ENCODE peak calls at places on chromosome 1, in five cellular contexts. Q is breast epithelium, B is PC-3, Z is thoracic aorta, K is heart left ventricle. J is an unnamed sample.

GRCh38 chr1:89149229-89149628 is 23.3 kb upstream of the GBP2 start:
- DNase-seq in Q (no peak), B (peak), Z (no peak), K (peak), J (no peak)

GRCh38 chr1:240190881-240191385 is 99.2 kb downstream of the FMN2 start:
- DNase-seq in Q (no peak), B (peak), Z (no peak), K (no peak), J (no peak)

GRCh38 chr1:112544753-112545152 is 36.0 kb downstream of the WNT2B start:
- DNase-seq in Q (no peak), B (peak), Z (no peak), K (no peak), J (no peak)

GRCh38 chr1:55580845-55581332 is 365.7 kb upstream of the USP24 start:
- DNase-seq in Q (no peak), B (peak), Z (no peak), K (no peak), J (no peak)

GRCh38 chr1:1782399-1783221 is 4.3 kb upstream of the NADK start:
- DNase-seq in Q (no peak), B (peak), Z (peak), K (peak), J (peak)

GRCh38 chr1:6503884-6504602 is 12.6 kb upstream of the PLEKHG5 start:
- DNase-seq in Q (no peak), B (no peak), Z (no peak), K (no peak), J (no peak)

GRCh38 chr1:150010388-150011115 is at the start of gene OTUD7B:
- DNase-seq in Q (peak), B (peak), Z (peak), K (peak), J (peak)

GRCh38 chr1:1200876-1201810 is 5.2 kb downstream of the TNFRSF18 start:
- DNase-seq in Q (no peak), B (peak), Z (no peak), K (peak), J (peak)

GRCh38 chr1:119603695-119604094 is 44.4 kb downstream of the ZNF697 start:
- DNase-seq in Q (no peak), B (no peak), Z (no peak), K (no peak), J (no peak)

GRCh38 chr1:239212841-239213240 is 173.5 kb upstream of the CHRM3 start:
- DNase-seq in Q (no peak), B (no peak), Z (no peak), K (no peak), J (no peak)

GRCh38 chr1:196464545-196464944 is 143.7 kb downstream of the KCNT2 start:
- DNase-seq in Q (no peak), B (peak), Z (no peak), K (no peak), J (no peak)

GRCh38 chr1:67589519-67590233 is 95.3 kb upstream of the GADD45A start:
- DNase-seq in Q (no peak), B (no peak), Z (no peak), K (no peak), J (no peak)

GRCh38 chr1:151846062-151846568 is 6.5 kb upstream of the C2CD4D start:
- DNase-seq in Q (no peak), B (peak), Z (no peak), K (no peak), J (no peak)

GRCh38 chr1:91537281-91538069 is 36.8 kb downstream of the CDC7 start:
- DNase-seq in Q (no peak), B (no peak), Z (no peak), K (no peak), J (no peak)

GRCh38 chr1:178057131-178057765 is 36.7 kb upstream of the RASAL2 start:
- DNase-seq in Q (no peak), B (no peak), Z (no peak), K (peak), J (no peak)

GRCh38 chr1:66450043-66450514 is 83.9 kb upstream of the SGIP1 start:
- DNase-seq in Q (no peak), B (no peak), Z (no peak), K (no peak), J (no peak)

GRCh38 chr1:211829343-211830054 is 1.1 kb downstream of the LPGAT1 start:
- DNase-seq in Q (no peak), B (no peak), Z (no peak), K (peak), J (peak)

GRCh38 chr1:224175615-224176014 is 7.4 kb upstream of the DEGS1 start:
- DNase-seq in Q (no peak), B (no peak), Z (no peak), K (peak), J (peak)

GRCh38 chr1:99737016-99737415 is 29.4 kb downstream of the FRRS1 start:
- DNase-seq in Q (no peak), B (peak), Z (no peak), K (no peak), J (no peak)

GRCh38 chr1:46343351-46343695 is 2.7 kb downstream of the NSUN4 start:
- DNase-seq in Q (no peak), B (no peak), Z (no peak), K (no peak), J (no peak)

GRCh38 chr1:36751525-36751924 is 268.8 kb upstream of the CSF3R start:
- DNase-seq in Q (no peak), B (peak), Z (no peak), K (no peak), J (no peak)

GRCh38 chr1:52523376-52523775 is 29.5 kb downstream of the TUT4 start:
- DNase-seq in Q (no peak), B (no peak), Z (no peak), K (no peak), J (no peak)

GRCh38 chr1:6033986-6034749 is 11.5 kb upstream of the KCNAB2 start:
- DNase-seq in Q (no peak), B (peak), Z (no peak), K (peak), J (peak)

GRCh38 chr1:12170263-12170671 is 3.5 kb downstream of the TNFRSF1B start:
- DNase-seq in Q (no peak), B (no peak), Z (no peak), K (peak), J (peak)

GRCh38 chr1:6208723-6209660 is 3.1 kb downstream of the RNF207 start:
- DNase-seq in Q (no peak), B (no peak), Z (no peak), K (peak), J (no peak)

DNA sequence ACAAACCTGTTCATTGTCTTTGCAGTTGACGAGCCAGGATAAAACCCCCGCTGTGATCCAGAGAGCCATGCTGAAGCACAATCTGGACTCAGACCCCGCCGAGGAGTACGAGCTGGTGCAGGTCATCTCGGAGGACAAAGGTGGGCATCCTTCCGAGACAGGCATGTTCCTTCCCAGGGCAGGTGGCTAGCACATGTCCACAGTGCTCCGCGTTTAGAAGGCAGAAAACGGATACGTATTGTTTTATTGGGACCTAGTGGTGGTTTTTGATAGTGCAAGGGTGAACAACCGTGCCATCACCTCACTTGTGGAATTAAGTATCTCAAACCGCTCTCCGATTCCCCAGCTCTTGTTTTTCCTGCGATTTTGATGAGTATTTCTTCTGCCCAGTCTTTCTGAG is 115.3 kb downstream of the COLGALT2 start:
- DNase-seq in Q (no peak), B (no peak), Z (no peak), K (no peak), J (no peak)
- TF ChIP-seq CTCF in Q (no peak), B (peak), Z (no peak), K (no peak), J (no peak)

DNA sequence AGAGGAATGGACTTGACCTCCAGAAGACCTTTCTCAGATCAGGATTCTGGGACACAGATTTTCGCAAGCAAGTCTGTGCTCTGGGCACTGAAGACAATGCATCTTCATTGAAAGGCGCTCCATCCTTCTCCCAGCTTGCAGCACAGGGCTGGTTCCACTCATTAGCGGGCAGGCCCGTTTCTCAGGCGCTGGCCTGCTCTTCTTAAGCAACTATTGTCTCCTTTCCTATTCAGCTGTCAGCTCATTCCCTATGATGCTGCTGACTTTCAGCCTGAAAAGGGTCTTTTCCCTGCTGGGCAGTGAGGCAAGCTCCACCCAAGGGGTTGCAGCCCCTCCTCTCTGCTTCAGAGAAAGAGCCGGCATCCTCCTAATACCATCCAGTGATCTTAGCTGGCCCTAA is 92.0 kb upstream of the PLXNA2 start:
- DNase-seq in Q (no peak), B (no peak), Z (no peak), K (no peak), J (no peak)
- TF ChIP-seq CTCF in Q (no peak), B (no peak), Z (no peak), K (no peak), J (no peak)

GRCh38 chr1:205616563-205617293 is 15.1 kb downstream of the ELK4 start:
- DNase-seq in Q (no peak), B (no peak), Z (no peak), K (no peak), J (no peak)
- TF ChIP-seq CTCF in Q (no peak), B (no peak), Z (no peak), K (no peak), J (no peak)

DNA sequence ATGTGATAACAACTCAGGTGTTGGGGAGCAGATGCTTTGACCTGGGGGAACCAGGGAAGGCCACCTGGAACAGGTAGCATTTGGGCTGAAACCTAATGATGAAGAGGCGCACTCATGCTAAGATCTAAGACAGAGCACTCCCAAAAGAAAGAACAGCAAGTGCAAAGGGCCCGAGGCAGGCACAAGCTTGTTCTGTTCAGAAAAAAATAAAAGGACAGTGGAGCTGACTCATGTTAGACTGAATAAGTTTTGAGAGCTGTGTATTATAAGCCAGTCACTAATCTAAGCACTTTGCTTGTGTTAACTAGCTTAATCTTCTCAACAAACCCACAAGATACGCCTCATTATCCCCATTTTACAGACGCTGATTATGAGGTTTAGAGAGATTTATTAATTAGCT is 90.1 kb downstream of the MATN1 start:
- DNase-seq in Q (no peak), B (no peak), Z (no peak), K (no peak), J (no peak)
- TF ChIP-seq CTCF in Q (no peak), B (no peak), Z (no peak), K (no peak), J (no peak)

GRCh38 chr1:29690156-29690555 is 453.8 kb downstream of the PTPRU start:
- DNase-seq in Q (no peak), B (no peak), Z (no peak), K (no peak), J (no peak)
- TF ChIP-seq CTCF in Q (no peak), B (no peak), Z (no peak), K (no peak), J (no peak)

GRCh38 chr1:214958491-214958890 is 124.0 kb upstream of the KCNK2 start:
- DNase-seq in Q (no peak), B (no peak), Z (no peak), K (no peak), J (no peak)

GRCh38 chr1:214957330-214958137 is 125.0 kb upstream of the KCNK2 start:
- DNase-seq in Q (no peak), B (peak), Z (no peak), K (no peak), J (no peak)

DNA sequence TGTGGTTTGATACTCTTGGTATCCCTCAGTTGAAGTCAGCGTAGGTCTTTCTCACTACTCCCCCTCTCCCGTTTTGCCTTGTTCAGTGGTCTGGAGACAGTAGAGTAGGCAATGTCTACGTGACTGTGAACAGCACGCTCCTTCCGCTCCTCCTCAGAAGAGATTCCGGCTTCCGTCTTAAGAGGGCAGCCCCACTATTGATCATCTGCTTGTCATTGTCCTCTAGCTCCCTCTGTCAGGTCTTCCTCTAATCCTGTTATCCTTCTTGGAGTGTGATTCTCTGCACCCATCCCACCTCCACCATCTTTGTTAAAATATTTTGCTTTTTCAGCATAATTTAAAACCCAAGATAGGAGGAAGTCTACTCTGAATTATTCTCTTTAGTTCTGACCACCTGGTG is 129.9 kb upstream of the KCNK2 start:
- DNase-seq in Q (no peak), B (no peak), Z (no peak), K (no peak), J (no peak)
- TF ChIP-seq CTCF in Q (no peak), B (peak), Z (no peak), K (no peak), J (no peak)

GRCh38 chr1:9280015-9280860 is 12.5 kb upstream of the SPSB1 start:
- DNase-seq in Q (no peak), B (peak), Z (peak), K (no peak), J (peak)
- TF ChIP-seq CTCF in Q (no peak), B (no peak), Z (no peak), K (no peak), J (no peak)

GRCh38 chr1:22709227-22709626 is 1.4 kb upstream of the EPHB2 start:
- DNase-seq in Q (no peak), B (no peak), Z (no peak), K (no peak), J (peak)
- TF ChIP-seq CTCF in Q (no peak), B (peak), Z (no peak), K (no peak), J (no peak)

DNA sequence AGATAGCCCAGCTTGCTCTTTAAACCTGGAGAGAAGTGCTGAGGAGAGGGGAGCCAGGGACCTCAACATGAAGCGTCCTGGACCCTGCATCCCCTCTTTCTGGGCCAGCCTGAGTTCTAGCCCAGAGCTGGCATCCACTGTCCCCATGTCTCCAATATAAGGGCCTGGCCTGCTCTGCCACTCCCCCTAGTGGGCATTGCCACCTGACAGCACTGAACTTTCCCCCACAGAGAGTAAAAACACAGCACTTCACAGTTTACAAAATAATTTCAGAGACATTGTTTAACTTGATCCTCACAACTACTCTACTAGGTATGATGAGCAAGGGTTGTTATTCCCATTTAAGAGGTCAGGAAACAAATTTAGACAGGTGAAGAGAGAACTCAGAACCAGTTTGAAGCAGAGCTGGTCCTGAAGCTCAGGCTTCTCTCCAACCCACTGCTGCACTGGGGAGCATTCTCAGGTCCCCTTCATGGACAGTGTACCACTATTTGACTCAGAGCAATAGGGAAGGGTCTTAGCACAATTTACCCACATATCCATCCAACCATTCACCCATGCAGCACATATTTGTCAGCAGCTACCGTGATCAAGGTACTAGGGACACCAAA is 151.2 kb downstream of the DMRTA2 start:
- DNase-seq in Q (no peak), B (peak), Z (no peak), K (peak), J (no peak)
- TF ChIP-seq CTCF in Q (peak), B (peak), Z (peak), K (peak), J (peak)

J was measured in spleen.